ENCODE peak calls at places on chromosomes 1 and 21, in eight cellular contexts. V, P, D, C, E, W, T and Q are unnamed samples.

GRCh38 chr1:47507140-47507539 is 69.3 kb downstream of the FOXD2 start:
- DNase-seq in V (no peak), P (no peak), D (no peak), C (peak; percentile 11), E (no peak), W (no peak), T (no peak), Q (no peak)

GRCh38 chr1:30172757-30173156 is 550.6 kb downstream of the MATN1 start:
- DNase-seq in V (no peak), P (no peak), D (no peak), C (no peak), E (no peak), W (no peak), T (no peak), Q (no peak)

GRCh38 chr1:67405473-67406245 is 24.5 kb downstream of the SERBP1 start:
- DNase-seq in V (no peak), P (no peak), D (no peak), C (no peak), E (no peak), W (no peak), T (no peak), Q (no peak)

GRCh38 chr1:18951416-18951815 is 5.1 kb downstream of the IFFO2 start:
- DNase-seq in V (no peak), P (no peak), D (no peak), C (no peak), E (no peak), W (no peak), T (no peak), Q (no peak)

GRCh38 chr1:88973520-88974137 is 18.8 kb downstream of the KYAT3 start:
- DNase-seq in V (peak; percentile 6), P (no peak), D (no peak), C (peak; percentile 58), E (no peak), W (no peak), T (peak; percentile 28), Q (peak; percentile 30)

GRCh38 chr1:64654519-64655341 is 90.1 kb upstream of the RAVER2 start:
- DNase-seq in V (no peak), P (no peak), D (no peak), C (peak; percentile 61), E (no peak), W (peak; percentile 48), T (no peak), Q (no peak)

GRCh38 chr1:197915797-197916686 is 1.1 kb upstream of the LHX9 start:
- DNase-seq in V (peak; percentile 50), P (no peak), D (peak; percentile 71), C (peak; percentile 61), E (peak; percentile 71), W (peak; percentile 46), T (no peak), Q (peak; percentile 82)

GRCh38 chr1:7574121-7575040 is 196.7 kb upstream of the VAMP3 start:
- DNase-seq in V (no peak), P (no peak), D (no peak), C (no peak), E (peak; percentile 84), W (no peak), T (no peak), Q (peak; percentile 39)

GRCh38 chr1:165697491-165697880 is 876 bp downstream of the ALDH9A1 start:
- DNase-seq in V (no peak), P (no peak), D (no peak), C (peak; percentile 31), E (no peak), W (no peak), T (no peak), Q (no peak)

GRCh38 chr1:222996307-222996983 is 146.6 kb downstream of the TLR5 start:
- DNase-seq in V (no peak), P (no peak), D (no peak), C (no peak), E (no peak), W (no peak), T (no peak), Q (no peak)

GRCh38 chr1:160830321-160831153 is 32.1 kb downstream of the CD244 start:
- DNase-seq in V (peak; percentile 44), P (peak; percentile 72), D (no peak), C (peak; percentile 74), E (no peak), W (no peak), T (peak; percentile 29), Q (peak; percentile 88)

GRCh38 chr1:93079685-93080141 is 630 bp downstream of the MTF2 start:
- DNase-seq in V (no peak), P (peak; percentile 13), D (no peak), C (peak; percentile 16), E (peak; percentile 66), W (peak; percentile 22), T (peak; percentile 39), Q (peak; percentile 22)

GRCh38 chr1:168360151-168360550 is 79.5 kb downstream of the TBX19 start:
- DNase-seq in V (no peak), P (no peak), D (no peak), C (peak; percentile 56), E (no peak), W (no peak), T (no peak), Q (no peak)

GRCh38 chr1:152996633-152997385 is 4.7 kb upstream of the SPRR3 start:
- DNase-seq in V (no peak), P (no peak), D (no peak), C (no peak), E (no peak), W (no peak), T (no peak), Q (no peak)

GRCh38 chr1:204296431-204296988 is 63.2 kb downstream of the PLEKHA6 start:
- DNase-seq in V (no peak), P (no peak), D (peak; percentile 85), C (no peak), E (no peak), W (peak; percentile 61), T (no peak), Q (no peak)

GRCh38 chr1:159923203-159924024 is 1.9 kb downstream of the TAGLN2 start:
- DNase-seq in V (peak; percentile 94), P (peak; percentile 93), D (peak; percentile 68), C (peak; percentile 90), E (peak; percentile 94), W (peak; percentile 87), T (peak; percentile 78), Q (peak; percentile 51)

GRCh38 chr1:60169206-60169605 is 95.6 kb upstream of the C1orf87 start:
- DNase-seq in V (no peak), P (no peak), D (no peak), C (no peak), E (no peak), W (no peak), T (no peak), Q (no peak)

GRCh38 chr1:40798366-40799310 is 15.1 kb downstream of the KCNQ4 start:
- DNase-seq in V (no peak), P (no peak), D (no peak), C (no peak), E (no peak), W (peak; percentile 52), T (no peak), Q (no peak)

GRCh38 chr1:111615874-111616715 is 3.5 kb upstream of the RAP1A start:
- DNase-seq in V (no peak), P (no peak), D (no peak), C (no peak), E (no peak), W (no peak), T (peak; percentile 62), Q (no peak)

GRCh38 chr1:229757226-229757625 is 131.2 kb downstream of the URB2 start:
- DNase-seq in V (no peak), P (no peak), D (no peak), C (no peak), E (no peak), W (no peak), T (no peak), Q (no peak)

GRCh38 chr1:17567582-17567981 is 28.1 kb downstream of the ARHGEF10L start:
- DNase-seq in V (no peak), P (no peak), D (no peak), C (no peak), E (peak; percentile 83), W (peak; percentile 52), T (no peak), Q (no peak)

GRCh38 chr1:32357619-32358018 is 4.7 kb downstream of the FAM229A start:
- DNase-seq in V (no peak), P (no peak), D (no peak), C (no peak), E (no peak), W (no peak), T (no peak), Q (no peak)

GRCh38 chr1:100793661-100794060 is 74.1 kb downstream of the VCAM1 start:
- DNase-seq in V (no peak), P (no peak), D (no peak), C (peak; percentile 6), E (no peak), W (no peak), T (no peak), Q (peak; percentile 23)

GRCh38 chr1:22452401-22452963 is 831 bp downstream of the ZBTB40 start:
- DNase-seq in V (no peak), P (no peak), D (no peak), C (peak; percentile 41), E (no peak), W (no peak), T (no peak), Q (peak; percentile 45)

GRCh38 chr1:33093004-33093403 is 12.1 kb downstream of the AZIN2 start:
- DNase-seq in V (no peak), P (no peak), D (no peak), C (no peak), E (no peak), W (no peak), T (no peak), Q (no peak)

GRCh38 chr1:44740179-44740617 is 561 bp downstream of the KIF2C start:
- DNase-seq in V (no peak), P (no peak), D (no peak), C (peak; percentile 5), E (no peak), W (no peak), T (no peak), Q (no peak)

GRCh38 chr1:180586671-180587155 is 27.9 kb downstream of the OVAAL start:
- DNase-seq in V (peak; percentile 94), P (no peak), D (peak; percentile 48), C (peak; percentile 91), E (no peak), W (no peak), T (no peak), Q (peak; percentile 94)

GRCh38 chr1:11729498-11730428 is 6.2 kb upstream of the AGTRAP start:
- DNase-seq in V (no peak), P (no peak), D (no peak), C (no peak), E (no peak), W (no peak), T (no peak), Q (no peak)

GRCh38 chr1:119680193-119680592 is 31.5 kb upstream of the PHGDH start:
- DNase-seq in V (no peak), P (no peak), D (no peak), C (no peak), E (no peak), W (no peak), T (no peak), Q (no peak)

GRCh38 chr1:2544875-2545638 is 11.1 kb upstream of the TNFRSF14 start:
- DNase-seq in V (no peak), P (no peak), D (no peak), C (no peak), E (no peak), W (no peak), T (no peak), Q (no peak)

GRCh38 chr1:86155061-86155806 is 1.3 kb downstream of the COL24A1 start:
- DNase-seq in V (no peak), P (no peak), D (no peak), C (peak; percentile 13), E (peak; percentile 61), W (no peak), T (peak; percentile 9), Q (no peak)

GRCh38 chr1:156560585-156561163 is 11.7 kb downstream of the IQGAP3 start:
- DNase-seq in V (no peak), P (no peak), D (no peak), C (no peak), E (no peak), W (no peak), T (no peak), Q (no peak)

GRCh38 chr21:32990666-32991065 is 35.1 kb upstream of the OLIG2 start:
- DNase-seq in V (no peak), P (no peak), D (no peak), C (no peak), E (no peak), W (no peak), T (no peak), Q (no peak)

GRCh38 chr1:95221306-95221705 is 12.7 kb upstream of the RWDD3 start:
- DNase-seq in V (no peak), P (no peak), D (no peak), C (no peak), E (no peak), W (no peak), T (no peak), Q (no peak)